ENCODE peak calls at places on chromosomes 4 and X, in five cellular contexts. I is BE2C; B is tibial nerve; F is Caco-2; V is CD8-positive, alpha-beta memory T cell. G is an unnamed sample. For H3K4me1, the result is how much of the 10 kb centered on the place peaks cover.

GRCh38 chrX:47384502-47384901 is 14.1 kb downstream of the ZNF157 start:
- DNase-seq in I (peak), B (peak), F (peak), V (peak), G (peak)

GRCh38 chr4:2258091-2259035 is 3.5 kb downstream of the MXD4 start:
- DNase-seq in I (peak), V (peak), F (peak), B (peak), G (no peak)

GRCh38 chrX:153597351-153597750 is 1.6 kb downstream of the CCNQ start:
- DNase-seq in B (no peak), I (no peak), F (no peak), V (no peak), G (no peak)

GRCh38 chr4:113955948-113956347 is 23.5 kb downstream of the ARSJ start:
- DNase-seq in F (no peak), V (no peak), I (no peak), B (no peak), G (no peak)

GRCh38 chrX:154653048-154653401 is 354 bp downstream of the CTAG2 start:
- DNase-seq in B (no peak), V (no peak), I (no peak), F (no peak), G (no peak)

GRCh38 chr4:147409350-147409749 is 71.5 kb upstream of the EDNRA start:
- DNase-seq in B (no peak), F (no peak), V (no peak), I (no peak), G (no peak)

GRCh38 chrX:87392369-87392768 is 125.2 kb upstream of the KLHL4 start:
- DNase-seq in V (no peak), I (no peak), B (no peak), F (no peak), G (no peak)

GRCh38 chrX:30955687-30956086 is 66.6 kb upstream of the TAB3 start:
- DNase-seq in I (no peak), F (no peak), V (no peak), B (no peak), G (no peak)

GRCh38 chr4:91243132-91243531 is 1060.6 kb upstream of the GRID2 start:
- DNase-seq in V (no peak), B (no peak), F (no peak), I (no peak), G (no peak)

GRCh38 chr4:179353791-179354190 is 1911.6 kb upstream of the AGA start:
- DNase-seq in I (no peak), B (no peak), V (no peak), F (no peak), G (no peak)

GRCh38 chr4:8848507-8849265 is 23.0 kb downstream of the HMX1 start:
- DNase-seq in V (no peak), I (no peak), F (no peak), B (no peak), G (no peak)

GRCh38 chr4:16767251-16767650 is 131.2 kb downstream of the LDB2 start:
- DNase-seq in I (no peak), B (no peak), V (no peak), F (no peak), G (no peak)

GRCh38 chrX:106246511-106246910 is 78.4 kb downstream of the PWWP3B start:
- DNase-seq in B (no peak), I (no peak), V (no peak), F (no peak), G (no peak)

GRCh38 chrX:55490974-55491373 is 1.3 kb upstream of the USP51 start:
- DNase-seq in I (no peak), F (no peak), V (no peak), B (no peak), G (no peak)

GRCh38 chr4:71602271-71602890 is 181.5 kb downstream of the GC start:
- DNase-seq in F (no peak), I (no peak), B (no peak), V (no peak), G (no peak)

GRCh38 chr4:158172558-158173258 is at the start of gene GASK1B:
- DNase-seq in I (peak), F (peak), V (no peak), B (peak), G (no peak)

GRCh38 chrX:100217547-100217946 is 192.5 kb downstream of the PCDH19 start:
- DNase-seq in F (no peak), B (no peak), V (no peak), I (no peak), G (no peak)

GRCh38 chr4:13537011-13537831 is 7.1 kb downstream of the NKX3-2 start:
- DNase-seq in V (no peak), I (no peak), F (no peak), B (no peak), G (no peak)

GRCh38 chr4:75845992-75846391 is 56.3 kb downstream of the PPEF2 start:
- DNase-seq in F (no peak), B (no peak), V (no peak), I (no peak), G (no peak)
- H3K4me1 ChIP-seq in F (half or more), B (under half), V (under half), I (under half), G (under half)

DNA sequence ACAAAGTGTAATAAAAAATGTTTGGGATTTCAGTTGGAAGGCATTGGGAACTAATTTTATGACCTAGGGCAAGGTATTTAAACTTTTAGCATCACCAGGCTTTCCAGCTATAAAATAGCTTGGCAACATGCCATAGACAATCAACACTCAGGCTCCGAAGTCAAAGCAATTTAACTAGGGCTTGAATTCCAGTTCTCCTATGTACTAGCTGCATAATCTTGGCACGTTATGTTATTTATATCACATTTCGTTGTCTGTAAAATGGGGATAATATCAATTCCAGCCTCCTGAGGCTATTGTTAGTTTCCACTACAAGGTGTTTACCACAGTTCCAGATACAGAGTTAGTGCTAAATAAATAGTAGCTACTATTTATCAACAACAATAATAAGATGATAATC is 78.8 kb downstream of the DMD start:
- DNase-seq in B (no peak), V (no peak), F (no peak), I (no peak), G (no peak)
- H3K4me1 ChIP-seq in B (under half), V (under half), F (under half), I (under half), G (under half)

GRCh38 chr4:153489856-153490558 is 23.8 kb downstream of the TMEM131L start:
- DNase-seq in V (no peak), I (no peak), B (no peak), F (no peak), G (no peak)
- H3K4me1 ChIP-seq in V (half or more), I (under half), B (under half), F (under half), G (half or more)

GRCh38 chr4:24805036-24805435 is 9.7 kb downstream of the SOD3 start:
- DNase-seq in V (no peak), I (no peak), B (no peak), F (no peak), G (no peak)
- H3K4me1 ChIP-seq in V (under half), I (under half), B (under half), F (under half), G (under half)

GRCh38 chr4:176778063-176778462 is 14.7 kb downstream of the VEGFC start:
- DNase-seq in V (no peak), I (no peak), B (no peak), F (no peak), G (no peak)

GRCh38 chr4:176779421-176779820 is 13.3 kb downstream of the VEGFC start:
- DNase-seq in B (no peak), V (no peak), I (no peak), F (no peak), G (no peak)

GRCh38 chr4:176780995-176781738 is 11.6 kb downstream of the VEGFC start:
- DNase-seq in V (no peak), B (no peak), I (no peak), F (no peak), G (no peak)

GRCh38 chr4:176775326-176775725 is 17.4 kb downstream of the VEGFC start:
- DNase-seq in V (no peak), F (no peak), B (no peak), I (no peak), G (no peak)

GRCh38 chr4:176778491-176778890 is 14.2 kb downstream of the VEGFC start:
- DNase-seq in I (no peak), B (no peak), F (no peak), V (no peak), G (no peak)
- H3K4me1 ChIP-seq in I (under half), B (under half), F (under half), V (under half), G (under half)

GRCh38 chr4:7166286-7166685 is 26.1 kb upstream of the SORCS2 start:
- DNase-seq in F (peak), V (no peak), I (no peak), B (no peak), G (no peak)

GRCh38 chr4:7169134-7169533 is 23.2 kb upstream of the SORCS2 start:
- DNase-seq in F (peak), I (no peak), V (no peak), B (no peak), G (no peak)

GRCh38 chr4:7166981-7167700 is 25.2 kb upstream of the SORCS2 start:
- DNase-seq in B (peak), V (no peak), F (peak), I (no peak), G (no peak)

GRCh38 chr4:7168106-7168505 is 24.2 kb upstream of the SORCS2 start:
- DNase-seq in B (no peak), V (no peak), I (no peak), F (peak), G (no peak)

DNA sequence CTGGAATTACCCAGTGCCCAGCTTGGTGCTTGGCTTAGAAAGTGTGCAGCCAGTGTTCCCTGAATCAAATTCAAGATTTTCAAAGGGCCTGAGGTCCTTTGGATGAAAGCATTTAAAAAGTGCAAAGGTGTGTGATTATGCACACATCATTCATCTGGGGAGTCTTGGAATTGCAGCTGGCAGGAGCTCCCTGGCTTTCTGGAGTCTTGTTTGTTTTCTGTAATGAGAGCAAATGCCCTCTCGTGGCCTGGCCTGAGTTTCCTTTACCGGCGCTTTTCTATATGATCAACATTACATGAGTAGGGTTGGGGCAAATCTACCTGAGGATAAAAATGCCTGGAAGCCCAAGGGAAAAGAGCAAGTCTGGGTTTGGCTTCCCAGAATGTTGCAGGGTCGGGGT is 24.6 kb upstream of the SORCS2 start:
- DNase-seq in B (no peak), V (no peak), I (no peak), F (peak), G (no peak)
- H3K4me1 ChIP-seq in B (under half), V (under half), I (under half), F (under half), G (under half)

GRCh38 chr4:183700407-183700806 is 41.3 kb downstream of the TRAPPC11 start:
- DNase-seq in V (no peak), B (no peak), I (no peak), F (no peak), G (no peak)
- H3K4me1 ChIP-seq in V (under half), B (under half), I (under half), F (under half), G (under half)

G was measured in naive thymus-derived CD4-positive, alpha-beta T cell.